ENCODE peak calls at places on chromosomes 7 and 10, in four cellular contexts. One of them, this sample, is unnamed. For H3K4me1, the result is how much of the 10 kb centered on the place peaks cover.

GRCh38 chr7:88092676-88092999 is 127.2 kb downstream of the SRI start:
- DNase-seq in GM23248: no peak
- DNase-seq in prostate gland: no peak
- DNase-seq in spleen: no peak
- DNase-seq in this sample: no peak

GRCh38 chr7:50409856-50410468 is 40.2 kb downstream of the FIGNL1 start:
- DNase-seq in prostate gland: no peak
- DNase-seq in spleen: peak
- DNase-seq in GM23248: no peak
- DNase-seq in this sample: no peak

GRCh38 chr7:37927739-37928444 is 7.5 kb downstream of the EPDR1 start:
- DNase-seq in GM23248: no peak
- DNase-seq in prostate gland: no peak
- DNase-seq in spleen: no peak
- DNase-seq in this sample: peak

GRCh38 chr10:60848126-60848525 is 69.8 kb downstream of the CDK1 start:
- DNase-seq in GM23248: peak
- DNase-seq in spleen: no peak
- DNase-seq in prostate gland: no peak
- DNase-seq in this sample: peak

GRCh38 chr10:89837173-89838001 is 136.0 kb downstream of the KIF20B start:
- DNase-seq in GM23248: peak
- DNase-seq in spleen: peak
- DNase-seq in prostate gland: peak
- DNase-seq in this sample: peak

GRCh38 chr7:71735961-71736556 is 604.1 kb downstream of the GALNT17 start:
- DNase-seq in prostate gland: peak
- DNase-seq in spleen: no peak
- DNase-seq in GM23248: peak
- DNase-seq in this sample: peak

GRCh38 chr10:88389456-88389855 is 193.7 kb downstream of the RNLS start:
- DNase-seq in GM23248: peak
- DNase-seq in prostate gland: peak
- DNase-seq in spleen: no peak
- DNase-seq in this sample: no peak

GRCh38 chr10:27911645-27912044 is 87.2 kb downstream of the ODAD2 start:
- DNase-seq in spleen: no peak
- DNase-seq in GM23248: no peak
- DNase-seq in prostate gland: no peak
- DNase-seq in this sample: peak

GRCh38 chr7:27576360-27576944 is 86.2 kb downstream of the HIBADH start:
- DNase-seq in spleen: no peak
- DNase-seq in GM23248: peak
- DNase-seq in prostate gland: peak
- DNase-seq in this sample: no peak

GRCh38 chr7:15358112-15358511 is 203.7 kb downstream of the AGMO start:
- DNase-seq in GM23248: no peak
- DNase-seq in prostate gland: no peak
- DNase-seq in spleen: no peak
- DNase-seq in this sample: no peak

GRCh38 chr10:15399060-15399661 is 28.1 kb upstream of the FAM171A1 start:
- DNase-seq in GM23248: no peak
- DNase-seq in prostate gland: no peak
- DNase-seq in spleen: no peak
- DNase-seq in this sample: no peak

GRCh38 chr10:35592421-35592820 is 12.7 kb upstream of the GJD4 start:
- DNase-seq in spleen: no peak
- DNase-seq in GM23248: no peak
- DNase-seq in prostate gland: no peak
- DNase-seq in this sample: no peak

GRCh38 chr10:133124357-133125211 is 35.4 kb upstream of the KNDC1 start:
- DNase-seq in spleen: peak
- DNase-seq in GM23248: no peak
- DNase-seq in prostate gland: no peak
- DNase-seq in this sample: no peak

GRCh38 chr10:104325436-104326430 is 12.5 kb downstream of the ITPRIP start:
- DNase-seq in GM23248: no peak
- DNase-seq in spleen: peak
- DNase-seq in prostate gland: no peak
- DNase-seq in this sample: no peak

GRCh38 chr7:116671681-116672595 is at the start of gene MET:
- DNase-seq in prostate gland: peak
- DNase-seq in GM23248: peak
- DNase-seq in spleen: peak
- DNase-seq in this sample: peak

GRCh38 chr10:91349381-91349780 is 60.8 kb upstream of the HECTD2 start:
- DNase-seq in spleen: no peak
- DNase-seq in GM23248: peak
- DNase-seq in prostate gland: peak
- DNase-seq in this sample: peak

GRCh38 chr7:142807855-142808460 is 37.2 kb downstream of the PRSS2 start:
- DNase-seq in spleen: no peak
- DNase-seq in prostate gland: no peak
- DNase-seq in GM23248: peak
- DNase-seq in this sample: peak

GRCh38 chr10:119849031-119849789 is 23.4 kb downstream of the MCMBP start:
- DNase-seq in GM23248: peak
- DNase-seq in spleen: no peak
- DNase-seq in prostate gland: no peak
- DNase-seq in this sample: peak

GRCh38 chr10:127441350-127442219 is 107.5 kb upstream of the NPS start:
- DNase-seq in prostate gland: no peak
- DNase-seq in spleen: peak
- DNase-seq in GM23248: no peak
- DNase-seq in this sample: no peak

GRCh38 chr7:159063046-159063840 is 81.4 kb downstream of the VIPR2 start:
- DNase-seq in GM23248: no peak
- DNase-seq in spleen: no peak
- DNase-seq in prostate gland: no peak
- DNase-seq in this sample: no peak

GRCh38 chr10:75716506-75716905 is 285.1 kb downstream of the LRMDA start:
- DNase-seq in GM23248: no peak
- DNase-seq in spleen: no peak
- DNase-seq in prostate gland: no peak
- DNase-seq in this sample: no peak

GRCh38 chr10:79335094-79335469 is 12.2 kb upstream of the PPIF start:
- DNase-seq in spleen: no peak
- DNase-seq in GM23248: no peak
- DNase-seq in prostate gland: no peak
- DNase-seq in this sample: no peak

GRCh38 chr10:784759-785538 is 95.5 kb upstream of the DIP2C start:
- DNase-seq in prostate gland: peak
- DNase-seq in spleen: peak
- DNase-seq in GM23248: peak
- DNase-seq in this sample: peak

GRCh38 chr7:103679156-103680132 is 233.4 kb upstream of the SLC26A5 start:
- DNase-seq in spleen: no peak
- DNase-seq in prostate gland: no peak
- DNase-seq in GM23248: peak
- DNase-seq in this sample: peak

GRCh38 chr10:100984670-100985177 is 2.6 kb downstream of the MRPL43 start:
- DNase-seq in GM23248: no peak
- DNase-seq in prostate gland: no peak
- DNase-seq in spleen: peak
- DNase-seq in this sample: no peak

GRCh38 chr10:8300925-8301707 is 246.6 kb downstream of the GATA3 start:
- DNase-seq in prostate gland: peak
- DNase-seq in GM23248: no peak
- DNase-seq in spleen: no peak
- DNase-seq in this sample: no peak

GRCh38 chr7:12458520-12459131 is 55.0 kb upstream of the VWDE start:
- DNase-seq in GM23248: peak
- DNase-seq in prostate gland: no peak
- DNase-seq in spleen: no peak
- DNase-seq in this sample: peak

GRCh38 chr7:20241491-20242261 is 24.5 kb upstream of the MACC1 start:
- DNase-seq in GM23248: peak
- DNase-seq in prostate gland: peak
- DNase-seq in spleen: no peak
- DNase-seq in this sample: peak

GRCh38 chr7:22333680-22334141 is 23.2 kb downstream of the RAPGEF5 start:
- DNase-seq in spleen: no peak
- DNase-seq in prostate gland: no peak
- DNase-seq in GM23248: no peak
- DNase-seq in this sample: no peak

GRCh38 chr10:97334370-97335175 is at the start of gene FRAT2:
- DNase-seq in prostate gland: peak
- DNase-seq in GM23248: peak
- DNase-seq in spleen: peak
- DNase-seq in this sample: peak

GRCh38 chr10:13787015-13787421 is 200.3 kb downstream of the PRPF18 start:
- DNase-seq in prostate gland: no peak
- DNase-seq in spleen: peak
- DNase-seq in GM23248: no peak
- DNase-seq in this sample: peak

GRCh38 chr10:3091346-3091787 is 24.0 kb downstream of the PFKP start:
- DNase-seq in spleen: no peak
- DNase-seq in prostate gland: no peak
- DNase-seq in GM23248: peak
- DNase-seq in this sample: peak

GRCh38 chr7:29924006-29924405 is 65.6 kb downstream of the SCRN1 start:
- DNase-seq in prostate gland: no peak
- DNase-seq in spleen: no peak
- DNase-seq in GM23248: no peak
- DNase-seq in this sample: no peak

GRCh38 chr7:19397917-19398316 is 252.7 kb upstream of the FERD3L start:
- DNase-seq in prostate gland: no peak
- DNase-seq in spleen: no peak
- DNase-seq in GM23248: no peak
- DNase-seq in this sample: peak

GRCh38 chr10:23173549-23174074 is 18.5 kb upstream of the PTF1A start:
- DNase-seq in prostate gland: no peak
- DNase-seq in spleen: no peak
- DNase-seq in GM23248: no peak
- DNase-seq in this sample: no peak

GRCh38 chr7:5420841-5421625 is 2.6 kb downstream of the TNRC18 start:
- DNase-seq in prostate gland: no peak
- DNase-seq in GM23248: peak
- DNase-seq in spleen: peak
- DNase-seq in this sample: no peak

GRCh38 chr10:31395695-31396094 is 76.7 kb downstream of the ZEB1 start:
- DNase-seq in prostate gland: no peak
- DNase-seq in spleen: no peak
- DNase-seq in GM23248: peak
- DNase-seq in this sample: no peak

GRCh38 chr7:8175929-8176369 is 86.0 kb downstream of the ICA1 start:
- DNase-seq in prostate gland: no peak
- DNase-seq in spleen: no peak
- DNase-seq in GM23248: no peak
- DNase-seq in this sample: no peak

GRCh38 chr10:48598243-48598935 is 6.5 kb downstream of the ARHGAP22 start:
- DNase-seq in spleen: no peak
- DNase-seq in prostate gland: no peak
- DNase-seq in GM23248: no peak
- DNase-seq in this sample: no peak

GRCh38 chr7:73823257-73823656 is 7.5 kb upstream of the CLDN4 start:
- DNase-seq in prostate gland: no peak
- DNase-seq in GM23248: no peak
- DNase-seq in spleen: peak
- DNase-seq in this sample: no peak
- H3K27ac ChIP-seq in prostate gland: peak
- H3K27ac ChIP-seq in GM23248: peak
- H3K27ac ChIP-seq in spleen: no peak
- H3K27ac ChIP-seq in this sample: peak

DNA sequence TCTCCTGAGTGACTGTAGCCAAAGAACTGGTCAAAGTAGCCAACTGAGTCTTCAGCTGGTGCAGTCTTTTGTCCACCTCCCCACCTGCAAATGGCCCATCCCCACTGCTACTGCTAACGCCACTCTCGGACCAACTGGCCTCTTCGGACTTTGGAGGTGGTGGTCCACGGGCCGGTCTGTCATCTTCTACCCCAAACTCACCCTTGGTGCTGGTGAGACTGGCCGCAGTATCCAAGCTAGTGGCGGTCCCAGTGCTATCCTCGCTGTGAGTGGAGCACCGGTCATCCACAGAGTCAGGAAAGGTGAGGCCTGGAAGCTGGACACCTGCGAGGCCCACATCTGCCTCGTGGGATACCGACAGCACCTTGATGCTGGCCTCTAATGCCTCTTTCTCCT is 750 bp downstream of the GCC1 start:
- DNase-seq in prostate gland: no peak
- DNase-seq in GM23248: no peak
- DNase-seq in spleen: peak
- DNase-seq in this sample: no peak
- H3K4me1 ChIP-seq in prostate gland: under half
- H3K4me1 ChIP-seq in GM23248: under half
- H3K4me1 ChIP-seq in spleen: under half
- H3K4me1 ChIP-seq in this sample: under half

GRCh38 chr10:109149666-109150350 is 773.5 kb downstream of the XPNPEP1 start:
- DNase-seq in spleen: no peak
- DNase-seq in GM23248: no peak
- DNase-seq in prostate gland: no peak
- DNase-seq in this sample: no peak
- H3K27ac ChIP-seq in spleen: no peak
- H3K27ac ChIP-seq in GM23248: no peak
- H3K27ac ChIP-seq in prostate gland: no peak
- H3K27ac ChIP-seq in this sample: no peak

GRCh38 chr10:102629661-102630614 is 14.3 kb upstream of the TRIM8 start:
- DNase-seq in GM23248: peak
- DNase-seq in spleen: peak
- DNase-seq in prostate gland: no peak
- DNase-seq in this sample: peak

GRCh38 chr10:102633282-102633681 is 11.0 kb upstream of the TRIM8 start:
- DNase-seq in GM23248: peak
- DNase-seq in spleen: peak
- DNase-seq in prostate gland: no peak
- DNase-seq in this sample: peak

GRCh38 chr10:102632394-102633062 is 11.8 kb upstream of the TRIM8 start:
- DNase-seq in GM23248: peak
- DNase-seq in spleen: peak
- DNase-seq in prostate gland: no peak
- DNase-seq in this sample: no peak

GRCh38 chr10:102630663-102631062 is 13.6 kb upstream of the TRIM8 start:
- DNase-seq in prostate gland: no peak
- DNase-seq in GM23248: no peak
- DNase-seq in spleen: peak
- DNase-seq in this sample: no peak

GRCh38 chr10:102631525-102632393 is 12.5 kb upstream of the TRIM8 start:
- DNase-seq in prostate gland: no peak
- DNase-seq in spleen: peak
- DNase-seq in GM23248: no peak
- DNase-seq in this sample: no peak
- H3K4me1 ChIP-seq in prostate gland: under half
- H3K4me1 ChIP-seq in spleen: under half
- H3K4me1 ChIP-seq in GM23248: half or more
- H3K4me1 ChIP-seq in this sample: half or more

DNA sequence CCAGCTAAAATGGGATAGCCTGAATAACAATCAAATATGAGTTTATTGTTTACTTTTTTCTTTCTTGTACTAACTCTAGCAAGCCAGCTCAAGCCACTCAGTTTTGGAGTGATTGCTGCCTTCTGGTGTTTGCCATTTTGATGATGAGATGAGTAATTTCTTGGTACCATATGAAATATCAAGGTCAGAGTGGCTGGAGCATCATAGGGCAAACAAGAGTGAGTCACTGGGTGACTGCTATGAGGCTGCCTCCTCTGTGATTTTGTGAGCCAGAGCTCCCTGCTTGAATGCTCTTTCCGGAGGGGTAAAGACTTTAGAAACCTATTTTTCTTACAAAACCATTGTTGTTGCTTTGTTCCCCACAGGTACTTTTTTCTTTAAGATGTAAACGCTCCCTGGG is 295.6 kb downstream of the PRKG1 start:
- DNase-seq in prostate gland: no peak
- DNase-seq in spleen: no peak
- DNase-seq in GM23248: peak
- DNase-seq in this sample: peak
- H3K27ac ChIP-seq in prostate gland: no peak
- H3K27ac ChIP-seq in spleen: no peak
- H3K27ac ChIP-seq in GM23248: peak
- H3K27ac ChIP-seq in this sample: no peak

This sample was measured in astrocyte.